ENCODE peak calls at places on chromosomes 3 and 15, in five cellular contexts. One of them, this sample, is unnamed.

GRCh38 chr15:27826411-27826810 is 272.7 kb downstream of the OCA2 start:
- DNase-seq in activated naive CD4-positive, alpha-beta T cell treated with anti-CD3 and anti-CD28 coated beads, Interleukin-2, amount 10 ng/mL, durations not matched to agents 7 days and 5 days: no peak
- DNase-seq in germinal center: no peak
- DNase-seq in amniotic stem cell: no peak
- DNase-seq in MV-4-11: no peak
- DNase-seq in this sample: no peak

GRCh38 chr3:149367021-149367840 is 10.2 kb downstream of the TM4SF1 start:
- DNase-seq in germinal center: no peak
- DNase-seq in activated naive CD4-positive, alpha-beta T cell treated with anti-CD3 and anti-CD28 coated beads, Interleukin-2, amount 10 ng/mL, durations not matched to agents 7 days and 5 days: no peak
- DNase-seq in MV-4-11: no peak
- DNase-seq in amniotic stem cell: no peak
- DNase-seq in this sample: no peak

GRCh38 chr15:49741721-49742120 is 120.9 kb downstream of the DTWD1 start:
- DNase-seq in amniotic stem cell: no peak
- DNase-seq in MV-4-11: no peak
- DNase-seq in activated naive CD4-positive, alpha-beta T cell treated with anti-CD3 and anti-CD28 coated beads, Interleukin-2, amount 10 ng/mL, durations not matched to agents 7 days and 5 days: no peak
- DNase-seq in germinal center: no peak
- DNase-seq in this sample: no peak

GRCh38 chr3:197465996-197466549 is 89.7 kb downstream of the BDH1 start:
- DNase-seq in activated naive CD4-positive, alpha-beta T cell treated with anti-CD3 and anti-CD28 coated beads, Interleukin-2, amount 10 ng/mL, durations not matched to agents 7 days and 5 days: no peak
- DNase-seq in germinal center: no peak
- DNase-seq in MV-4-11: no peak
- DNase-seq in amniotic stem cell: no peak
- DNase-seq in this sample: no peak

GRCh38 chr15:77475898-77476297 is 55.2 kb downstream of the HMG20A start:
- DNase-seq in germinal center: no peak
- DNase-seq in MV-4-11: no peak
- DNase-seq in activated naive CD4-positive, alpha-beta T cell treated with anti-CD3 and anti-CD28 coated beads, Interleukin-2, amount 10 ng/mL, durations not matched to agents 7 days and 5 days: no peak
- DNase-seq in amniotic stem cell: no peak
- DNase-seq in this sample: no peak

GRCh38 chr15:58515807-58516206 is 84.0 kb downstream of the LIPC start:
- DNase-seq in germinal center: no peak
- DNase-seq in MV-4-11: peak
- DNase-seq in amniotic stem cell: no peak
- DNase-seq in activated naive CD4-positive, alpha-beta T cell treated with anti-CD3 and anti-CD28 coated beads, Interleukin-2, amount 10 ng/mL, durations not matched to agents 7 days and 5 days: peak
- DNase-seq in this sample: peak

GRCh38 chr15:89820651-89821611 is 6.3 kb upstream of the ANPEP start:
- DNase-seq in germinal center: no peak
- DNase-seq in MV-4-11: peak
- DNase-seq in activated naive CD4-positive, alpha-beta T cell treated with anti-CD3 and anti-CD28 coated beads, Interleukin-2, amount 10 ng/mL, durations not matched to agents 7 days and 5 days: no peak
- DNase-seq in amniotic stem cell: no peak
- DNase-seq in this sample: no peak

GRCh38 chr3:161163297-161163696 is 57.8 kb upstream of the NMD3 start:
- DNase-seq in activated naive CD4-positive, alpha-beta T cell treated with anti-CD3 and anti-CD28 coated beads, Interleukin-2, amount 10 ng/mL, durations not matched to agents 7 days and 5 days: no peak
- DNase-seq in MV-4-11: peak
- DNase-seq in amniotic stem cell: peak
- DNase-seq in germinal center: no peak
- DNase-seq in this sample: no peak

GRCh38 chr3:45544024-45544718 is 50.4 kb upstream of the LIMD1 start:
- DNase-seq in MV-4-11: no peak
- DNase-seq in germinal center: no peak
- DNase-seq in amniotic stem cell: no peak
- DNase-seq in activated naive CD4-positive, alpha-beta T cell treated with anti-CD3 and anti-CD28 coated beads, Interleukin-2, amount 10 ng/mL, durations not matched to agents 7 days and 5 days: no peak
- DNase-seq in this sample: no peak

GRCh38 chr3:170465935-170466334 is 47.3 kb downstream of the CLDN11 start:
- DNase-seq in activated naive CD4-positive, alpha-beta T cell treated with anti-CD3 and anti-CD28 coated beads, Interleukin-2, amount 10 ng/mL, durations not matched to agents 7 days and 5 days: no peak
- DNase-seq in germinal center: no peak
- DNase-seq in amniotic stem cell: no peak
- DNase-seq in MV-4-11: no peak
- DNase-seq in this sample: no peak

GRCh38 chr3:57158813-57159678 is 6.1 kb downstream of the IL17RD start:
- DNase-seq in amniotic stem cell: no peak
- DNase-seq in MV-4-11: peak
- DNase-seq in germinal center: no peak
- DNase-seq in activated naive CD4-positive, alpha-beta T cell treated with anti-CD3 and anti-CD28 coated beads, Interleukin-2, amount 10 ng/mL, durations not matched to agents 7 days and 5 days: peak
- DNase-seq in this sample: peak

This sample was measured in activated CD4-positive, alpha-beta memory T cell treated with anti-CD3 and anti-CD28 coated beads, Interleukin-2, amount 10 ng/mL, durations not matched to agents 7 days and 5 days.